ENCODE peak calls at places on chromosomes 4 and X, in six cellular contexts. G is Peyer's patch, S is ovary, T is stomach, E is cardiac muscle cell, I is SJSA1. D is an unnamed sample. For H3K36me3, the result is how much of the 10 kb centered on the place peaks cover.

GRCh38 chr4:140091305-140091704 is 62.7 kb downstream of the MAML3 start:
- DNase-seq in S (no peak), T (no peak), I (no peak), E (no peak), G (no peak), D (no peak)

GRCh38 chr4:151658959-151659593 is 101.7 kb downstream of the GATB start:
- DNase-seq in E (no peak), T (no peak), I (no peak), S (no peak), G (no peak), D (no peak)

GRCh38 chr4:65773636-65774035 is 103.3 kb upstream of the EPHA5 start:
- DNase-seq in T (no peak), I (no peak), E (no peak), S (no peak), G (no peak), D (no peak)

GRCh38 chrX:148024425-148025148 is 43.5 kb downstream of the FMR1NB start:
- DNase-seq in S (no peak), I (no peak), T (no peak), G (no peak), E (no peak), D (no peak)

GRCh38 chrX:10769165-10769564 is 148.8 kb upstream of the MID1 start:
- DNase-seq in S (no peak), T (no peak), G (no peak), E (peak), I (no peak), D (no peak)

GRCh38 chr4:25271866-25272265 is 38.0 kb downstream of the PI4K2B start:
- DNase-seq in I (no peak), G (no peak), T (no peak), S (no peak), E (no peak), D (no peak)

GRCh38 chr4:5370286-5370685 is 319.0 kb downstream of the STK32B start:
- DNase-seq in I (peak), G (no peak), S (no peak), E (no peak), T (no peak), D (no peak)

GRCh38 chr4:10006604-10007435 is 14.5 kb downstream of the SLC2A9 start:
- DNase-seq in S (no peak), I (no peak), T (peak), E (no peak), G (peak), D (no peak)

GRCh38 chr4:10808591-10808990 is 124.0 kb upstream of the CLNK start:
- DNase-seq in S (no peak), T (no peak), I (no peak), E (no peak), G (no peak), D (no peak)

GRCh38 chrX:8879750-8880149 is 78.6 kb upstream of the FAM9A start:
- DNase-seq in G (no peak), I (peak), S (no peak), E (no peak), T (peak), D (no peak)

GRCh38 chr4:21879187-21879586 is 69.4 kb downstream of the KCNIP4 start:
- DNase-seq in E (no peak), T (no peak), S (no peak), G (no peak), I (peak), D (no peak)

GRCh38 chrX:47169726-47170515 is 23.7 kb upstream of the UBA1 start:
- DNase-seq in S (no peak), G (no peak), I (no peak), T (peak), E (no peak), D (peak)

GRCh38 chrX:100083146-100083715 is 326.8 kb downstream of the PCDH19 start:
- DNase-seq in E (no peak), I (no peak), T (no peak), S (no peak), G (no peak), D (no peak)

GRCh38 chrX:124373348-124373747 is 27.0 kb downstream of the SH2D1A start:
- DNase-seq in E (no peak), S (no peak), I (no peak), G (no peak), T (no peak), D (no peak)

GRCh38 chrX:151870603-151871002 is 42.1 kb upstream of the MAGEA4 start:
- DNase-seq in I (no peak), T (no peak), S (no peak), G (no peak), E (no peak), D (no peak)

DNA sequence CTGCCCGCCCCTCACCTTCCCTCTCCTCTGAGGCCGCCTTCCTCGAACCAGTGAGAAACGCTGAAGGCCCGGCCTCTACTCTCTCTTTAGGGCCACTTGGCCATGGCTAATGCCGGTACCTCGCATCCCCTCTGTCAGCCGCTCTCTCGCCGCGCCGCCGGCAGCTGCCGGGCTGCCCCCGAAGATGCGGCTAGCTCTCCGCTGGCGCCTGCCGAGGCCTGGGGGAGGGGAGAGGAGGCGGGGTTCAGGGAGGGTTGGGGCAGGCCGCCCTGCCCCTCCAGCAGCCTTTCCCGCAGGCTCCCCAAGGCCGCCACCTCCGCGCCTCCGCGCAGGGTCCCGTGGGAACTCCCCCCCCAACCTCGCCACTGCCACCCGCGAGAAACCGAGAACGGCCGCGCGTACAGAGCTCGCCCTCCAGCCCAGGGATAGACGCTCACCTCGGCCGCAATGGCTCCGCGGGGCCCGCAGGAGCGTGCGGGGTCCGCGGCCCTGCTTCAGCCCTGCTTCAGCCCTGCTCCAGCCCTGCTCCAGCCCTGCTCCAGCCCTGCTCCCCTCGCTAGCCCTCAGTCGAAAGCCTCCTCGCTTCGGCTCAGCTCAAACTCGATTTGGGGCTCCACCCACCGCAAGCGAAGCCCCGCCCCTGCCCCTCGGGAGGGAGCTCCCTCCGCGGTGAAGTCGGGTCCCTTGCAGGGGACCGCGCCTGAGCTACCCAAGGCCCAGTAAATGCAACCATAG is at the start of gene HUWE1:
- DNase-seq in G (peak), S (peak), E (peak), I (peak), T (peak), D (peak)
- H3K4me3 ChIP-seq in G (peak), S (peak), E (peak), I (peak), T (peak), D (peak)

DNA sequence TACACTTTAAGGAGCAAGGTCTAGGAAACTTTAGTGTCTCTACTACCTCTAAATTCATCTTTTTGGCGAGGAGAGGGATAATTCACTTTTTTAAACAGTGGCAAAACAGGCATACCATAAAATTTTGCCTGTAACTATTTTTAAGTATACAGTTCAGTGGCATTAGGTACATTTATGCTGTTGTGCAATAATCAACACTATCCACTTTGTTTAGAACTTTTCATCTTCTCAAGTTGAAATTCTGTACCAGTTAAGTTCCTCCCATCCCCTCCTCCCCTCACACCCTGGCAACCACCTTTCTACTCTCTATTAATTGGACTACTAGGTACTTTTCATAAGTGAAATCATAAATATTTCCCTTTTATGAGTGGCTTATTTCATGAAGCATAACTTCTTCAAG is 31.4 kb downstream of the NUP54 start:
- DNase-seq in S (no peak), G (no peak), I (no peak), T (no peak), E (no peak), D (no peak)
- H3K36me3 ChIP-seq in S (under half), G (half or more), I (under half), T (half or more), E (under half), D (half or more)

DNA sequence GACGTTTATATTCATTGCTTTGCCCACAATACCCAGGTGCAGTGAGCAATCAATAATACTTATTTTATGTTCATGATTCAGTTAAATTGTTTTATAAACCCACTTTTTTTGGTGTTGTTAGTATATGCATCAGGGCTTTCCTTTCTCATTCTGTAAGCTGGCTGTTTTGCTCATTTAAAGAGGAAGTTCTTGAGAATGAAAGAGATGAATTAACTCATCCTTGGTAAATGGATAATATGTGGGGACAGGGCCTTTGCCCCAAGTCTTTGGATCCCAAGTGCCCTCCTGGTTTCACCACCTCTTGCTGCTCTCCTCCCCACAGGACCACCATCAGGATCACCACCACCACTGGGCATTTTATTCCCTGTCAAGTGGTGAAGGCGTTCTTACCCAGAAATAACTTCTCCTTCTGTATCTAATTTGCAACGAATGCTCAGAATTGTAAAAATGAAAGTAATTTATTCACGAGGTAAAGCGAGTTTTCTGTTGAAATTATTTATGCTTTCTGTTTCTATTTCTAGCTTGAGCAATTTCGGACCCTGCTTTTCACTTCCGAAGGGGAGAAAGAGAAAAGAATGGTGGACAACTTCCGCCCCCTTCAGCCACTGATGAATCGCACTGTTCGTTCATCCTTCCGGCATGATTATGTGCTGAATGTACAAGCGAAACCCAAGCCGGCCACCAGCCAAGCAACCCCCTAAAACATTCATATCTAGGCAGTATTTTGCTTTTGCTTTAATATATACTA is 8.1 kb upstream of the ZRSR2 start:
- DNase-seq in E (no peak), I (no peak), T (no peak), S (no peak), G (no peak), D (no peak)
- H3K4me3 ChIP-seq in E (no peak), I (no peak), T (no peak), S (no peak), G (peak), D (no peak)

DNA sequence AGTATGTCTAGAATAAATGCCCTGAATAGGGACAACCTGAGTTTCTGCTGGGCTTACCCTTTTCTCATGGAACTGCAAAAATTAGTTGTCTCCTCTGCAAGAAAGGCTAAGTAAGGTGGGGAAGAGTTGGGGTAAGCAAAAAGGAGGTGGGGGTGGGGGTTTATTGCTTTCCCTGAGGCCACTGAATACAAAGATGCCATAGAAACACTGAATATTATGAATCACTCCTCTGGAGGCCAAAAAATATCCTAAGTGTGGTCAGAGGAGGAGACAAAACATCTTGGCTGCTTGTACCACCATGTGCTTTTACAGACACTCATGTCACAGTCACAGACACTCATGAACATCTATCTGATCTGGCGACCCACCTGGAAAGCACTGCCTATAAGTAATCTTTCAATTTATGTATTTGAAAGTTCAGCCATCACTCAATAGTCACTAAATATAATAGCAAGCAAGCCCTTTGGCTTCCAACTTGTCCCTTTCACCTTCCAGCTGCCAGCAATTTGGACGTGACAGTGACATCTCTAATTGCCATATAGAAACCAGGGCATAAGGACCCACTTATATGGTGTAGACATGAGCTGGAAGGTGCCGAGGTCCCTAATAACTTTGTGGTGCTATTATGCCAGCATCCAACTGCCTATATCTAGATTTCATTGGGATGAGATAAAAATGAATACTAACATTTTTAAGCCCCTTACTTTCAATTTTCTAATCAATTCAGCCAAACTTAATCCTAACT is 122.7 kb upstream of the CBR4 start:
- DNase-seq in G (no peak), I (no peak), T (no peak), S (no peak), E (no peak), D (no peak)
- H3K36me3 ChIP-seq in G (half or more), I (half or more), T (half or more), S (under half), E (under half), D (under half)

GRCh38 chr4:177116161-177116560 is 193.5 kb upstream of the NEIL3 start:
- DNase-seq in G (no peak), T (no peak), I (no peak), S (no peak), E (no peak), D (no peak)

GRCh38 chr4:177118596-177118995 is 191.1 kb upstream of the NEIL3 start:
- DNase-seq in S (no peak), E (no peak), I (no peak), G (no peak), T (no peak), D (no peak)

GRCh38 chr4:177119693-177120092 is 190.0 kb upstream of the NEIL3 start:
- DNase-seq in S (no peak), I (no peak), T (no peak), G (no peak), E (no peak), D (no peak)

GRCh38 chr4:177117256-177117655 is 192.4 kb upstream of the NEIL3 start:
- DNase-seq in T (no peak), I (no peak), G (no peak), S (no peak), E (no peak), D (no peak)

GRCh38 chr4:177119021-177119461 is 190.6 kb upstream of the NEIL3 start:
- DNase-seq in I (no peak), E (no peak), S (no peak), T (no peak), G (no peak), D (no peak)
- H3K4me3 ChIP-seq in I (no peak), E (no peak), S (no peak), T (no peak), G (no peak), D (no peak)

DNA sequence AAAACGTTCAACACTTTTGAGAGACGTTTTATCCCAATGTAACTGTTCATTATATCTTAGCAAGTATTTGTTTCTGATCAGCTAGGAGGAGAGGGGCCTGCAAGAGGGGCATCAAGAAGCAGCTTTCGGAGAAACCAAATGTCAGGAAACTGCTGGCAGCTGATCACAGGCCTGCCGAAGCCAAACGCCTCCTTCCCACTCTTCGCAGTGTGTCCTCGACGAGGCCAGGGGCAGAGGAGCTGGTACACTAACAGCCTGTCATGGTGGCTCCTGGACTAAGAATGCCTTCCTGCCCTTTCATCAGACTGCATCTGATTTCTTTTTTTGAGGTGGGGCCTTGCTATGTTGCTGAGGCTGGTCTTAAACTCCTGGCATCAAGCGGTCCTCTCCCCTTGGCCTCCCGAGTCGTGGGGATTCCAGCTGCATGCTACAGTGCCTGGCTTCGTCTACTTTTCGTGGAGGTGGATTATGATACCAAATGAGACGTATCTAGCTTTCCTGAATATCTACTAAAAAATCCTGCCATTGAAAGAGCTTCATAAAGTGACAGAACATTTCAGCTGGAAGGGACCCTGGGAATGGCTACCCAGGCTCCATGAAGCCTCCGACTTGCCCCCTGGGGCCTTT is 134.8 kb downstream of the AFAP1 start:
- DNase-seq in E (no peak), G (no peak), I (no peak), T (no peak), S (no peak), D (no peak)
- H3K36me3 ChIP-seq in E (under half), G (under half), I (half or more), T (under half), S (under half), D (under half)